ENCODE peak calls at places on chromosomes 16 and 17, in eight cellular contexts. T is fibroblast of lung, F is transverse colon, S is esophagus muscularis mucosa, Y is left ventricle myocardium inferior, X is endothelial cell of umbilical vein, V is A673, Z is tibial nerve. E is an unnamed sample. For H3K9me3, the result is how much of the 10 kb centered on the place peaks cover.

GRCh38 chr17:2453325-2453724 is 52.5 kb upstream of the MNT start:
- DNase-seq in Y (no peak), F (no peak), X (no peak), S (no peak), T (no peak), Z (no peak), V (no peak), E (no peak)

GRCh38 chr16:56948234-56948633 is 13.5 kb upstream of the CETP start:
- DNase-seq in F (no peak), T (no peak), V (no peak), Y (no peak), S (no peak), Z (no peak), X (no peak), E (no peak)

GRCh38 chr16:3681206-3681605 is 26.7 kb downstream of the DNASE1 start:
- DNase-seq in V (no peak), X (no peak), Z (no peak), S (no peak), T (no peak), Y (peak), F (no peak), E (no peak)

GRCh38 chr17:8152112-8152775 is at the start of gene PER1:
- DNase-seq in T (peak), V (peak), X (peak), Z (peak), Y (peak), S (peak), F (peak), E (peak)

GRCh38 chr17:63946440-63947363 is 14.6 kb upstream of the CD79B start:
- DNase-seq in S (no peak), V (peak), Z (peak), X (peak), F (peak), T (peak), Y (no peak), E (peak)

GRCh38 chr16:1296688-1297412 is 12.6 kb upstream of the UBE2I start:
- DNase-seq in V (no peak), T (no peak), S (no peak), Z (no peak), X (peak), Y (no peak), F (peak), E (no peak)

GRCh38 chr17:19383681-19384470 is 3.1 kb downstream of the MFAP4 start:
- DNase-seq in Y (peak), Z (no peak), T (peak), F (no peak), S (no peak), V (no peak), X (no peak), E (no peak)

GRCh38 chr17:14211778-14212177 is 24.9 kb downstream of the CDRT15 start:
- DNase-seq in Y (peak), F (no peak), S (peak), X (no peak), T (no peak), V (no peak), Z (no peak), E (no peak)

GRCh38 chr16:530111-530817 is 2.8 kb downstream of the CAPN15 start:
- DNase-seq in V (no peak), S (no peak), Z (no peak), X (no peak), T (no peak), Y (no peak), F (peak), E (no peak)

GRCh38 chr16:80570106-80570478 is 29.3 kb downstream of the DYNLRB2 start:
- DNase-seq in Z (no peak), T (peak), Y (no peak), S (no peak), F (no peak), V (no peak), X (peak), E (no peak)

GRCh38 chr17:78960945-78961344 is 18.8 kb downstream of the LGALS3BP start:
- DNase-seq in V (no peak), X (no peak), Z (no peak), T (peak), F (peak), Y (peak), S (no peak), E (no peak)

GRCh38 chr16:4271176-4272113 is 1.4 kb downstream of the TFAP4 start:
- DNase-seq in S (peak), X (peak), T (peak), V (peak), Y (peak), F (peak), Z (peak), E (peak)

GRCh38 chr17:67095803-67096202 is 51.4 kb downstream of the CACNG1 start:
- DNase-seq in X (no peak), Z (no peak), T (peak), F (no peak), S (no peak), V (no peak), Y (no peak), E (no peak)

GRCh38 chr17:64778367-64779290 is 116.5 kb upstream of the SMURF2 start:
- DNase-seq in F (peak), X (no peak), T (no peak), Z (no peak), V (peak), Y (peak), S (no peak), E (peak)

GRCh38 chr16:30113711-30114333 is 485 bp upstream of the GDPD3 start:
- DNase-seq in F (no peak), V (no peak), X (no peak), Z (no peak), S (no peak), Y (no peak), T (no peak), E (no peak)

GRCh38 chr17:49994085-49995054 is 654 bp downstream of the DLX3 start:
- DNase-seq in F (no peak), Z (no peak), X (peak), T (no peak), V (no peak), S (no peak), Y (no peak), E (no peak)

GRCh38 chr16:55248494-55248893 is 75.5 kb upstream of the IRX6 start:
- DNase-seq in T (no peak), Z (no peak), X (no peak), V (no peak), F (peak), Y (no peak), S (peak), E (no peak)

GRCh38 chr17:4028436-4028835 is 64.2 kb upstream of the ATP2A3 start:
- DNase-seq in S (no peak), X (no peak), Y (no peak), V (no peak), F (no peak), T (no peak), Z (no peak), E (no peak)
- H3K9me3 ChIP-seq in S (under half), X (under half), Y (under half), V (half or more), F (under half), T (under half), Z (under half), E (under half)

GRCh38 chr16:51916814-51917213 is 630.1 kb downstream of the TOX3 start:
- DNase-seq in X (no peak), Z (no peak), S (peak), F (no peak), V (no peak), Y (no peak), T (no peak), E (no peak)
- H3K9me3 ChIP-seq in X (under half), Z (under half), S (under half), F (under half), V (under half), Y (under half), T (under half), E (under half)

DNA sequence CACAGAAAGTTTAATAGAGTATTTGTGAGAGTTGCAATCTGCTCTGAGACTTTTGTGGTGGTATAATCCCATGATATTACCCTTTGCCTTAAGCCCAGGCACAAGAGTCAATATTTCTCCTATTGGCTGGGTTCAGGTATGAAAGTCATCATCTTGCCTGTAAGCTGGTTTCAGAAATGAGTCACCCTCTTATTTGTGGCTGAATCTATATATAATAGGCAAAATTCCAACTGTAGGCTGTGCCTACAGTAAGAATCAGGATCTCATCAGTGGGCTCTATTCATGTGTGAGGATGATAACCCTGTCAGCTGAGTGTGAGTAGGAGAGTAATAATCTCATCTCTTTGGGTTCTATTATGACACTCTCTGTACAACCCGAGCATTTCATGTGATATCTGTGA is 2103.1 kb downstream of the TP53TG3F start:
- DNase-seq in X (no peak), V (no peak), S (no peak), Z (no peak), Y (no peak), F (no peak), T (no peak), E (no peak)
- H3K9me3 ChIP-seq in X (under half), V (under half), S (under half), Z (under half), Y (under half), F (under half), T (under half), E (under half)

DNA sequence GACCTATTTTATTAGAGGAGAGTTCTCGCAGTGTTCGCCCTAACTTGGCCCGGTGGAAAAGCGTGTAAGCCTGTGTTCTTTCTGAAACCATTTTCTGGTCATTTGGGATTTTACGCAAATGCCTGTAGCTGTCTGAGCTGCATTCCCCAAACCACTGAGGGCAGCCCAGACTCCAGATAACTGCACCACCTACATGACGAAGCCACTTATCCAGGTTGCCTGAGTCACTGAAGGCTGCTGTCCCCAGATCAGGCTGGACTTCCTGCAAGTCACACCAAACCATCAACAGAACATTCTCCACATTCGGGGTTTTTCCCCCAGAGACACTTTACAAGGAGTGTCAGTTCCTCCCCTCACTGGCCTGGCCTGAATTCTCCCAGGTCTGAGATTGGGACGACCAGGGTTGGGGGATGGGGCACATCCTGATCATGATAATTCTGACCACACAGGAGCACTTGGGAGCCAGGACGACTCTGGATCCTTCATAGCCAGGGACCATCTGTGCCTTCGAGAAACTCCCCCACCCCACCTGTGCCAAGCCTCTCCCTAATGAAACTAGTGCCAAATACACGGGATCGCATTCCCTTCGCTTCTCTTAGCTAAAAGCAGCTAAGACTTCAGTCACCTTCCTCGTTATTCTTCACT is 2.3 kb downstream of the RPRML start:
- DNase-seq in Z (no peak), F (no peak), X (no peak), V (no peak), T (no peak), Y (no peak), S (no peak), E (no peak)
- H3K9me3 ChIP-seq in Z (under half), F (under half), X (under half), V (under half), T (under half), Y (under half), S (under half), E (under half)

DNA sequence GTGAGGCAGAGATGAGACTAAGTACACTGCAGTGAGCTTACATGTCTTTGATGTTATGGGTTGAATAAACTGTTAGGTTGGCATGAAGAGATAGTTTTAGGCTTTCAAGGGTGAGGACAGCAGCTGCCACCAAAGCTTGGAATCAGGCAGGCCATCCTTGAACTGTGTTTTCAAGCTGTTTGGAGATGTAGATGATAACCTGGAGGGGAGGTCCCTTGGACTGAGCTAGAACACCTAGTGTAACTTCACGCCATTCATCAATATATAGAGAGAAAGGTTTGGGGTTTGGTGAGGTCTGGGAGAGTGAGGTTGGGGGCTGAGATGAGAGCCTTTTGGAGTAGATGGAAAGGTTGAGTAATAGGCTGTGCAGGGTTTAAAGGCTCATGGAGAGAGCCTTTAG is 2447.0 kb downstream of the TP53TG3F start:
- DNase-seq in X (no peak), Y (no peak), Z (no peak), S (peak), F (no peak), T (no peak), V (no peak), E (no peak)
- H3K9me3 ChIP-seq in X (under half), Y (under half), Z (under half), S (under half), F (under half), T (under half), V (under half), E (under half)

GRCh38 chr17:27086526-27086925 is 207.4 kb upstream of the WSB1 start:
- DNase-seq in X (no peak), Z (no peak), S (no peak), F (no peak), V (no peak), Y (no peak), T (no peak), E (no peak)
- H3K9me3 ChIP-seq in X (under half), Z (under half), S (under half), F (under half), V (under half), Y (under half), T (under half), E (under half)

GRCh38 chr16:35185366-35186044 is 1726.1 kb downstream of the TP53TG3F start:
- DNase-seq in Y (no peak), F (no peak), Z (no peak), V (no peak), S (peak), X (no peak), T (no peak), E (no peak)

GRCh38 chr16:35188288-35189155 is 1729.1 kb downstream of the TP53TG3F start:
- DNase-seq in S (peak), V (no peak), F (no peak), X (no peak), Y (no peak), Z (no peak), T (no peak), E (no peak)

GRCh38 chr16:35184356-35184870 is 1725.0 kb downstream of the TP53TG3F start:
- DNase-seq in Z (no peak), Y (no peak), F (no peak), X (no peak), V (no peak), S (peak), T (no peak), E (no peak)

GRCh38 chr16:35187665-35188225 is 1728.3 kb downstream of the TP53TG3F start:
- DNase-seq in X (no peak), T (no peak), Y (no peak), S (peak), Z (no peak), F (no peak), V (no peak), E (no peak)

DNA sequence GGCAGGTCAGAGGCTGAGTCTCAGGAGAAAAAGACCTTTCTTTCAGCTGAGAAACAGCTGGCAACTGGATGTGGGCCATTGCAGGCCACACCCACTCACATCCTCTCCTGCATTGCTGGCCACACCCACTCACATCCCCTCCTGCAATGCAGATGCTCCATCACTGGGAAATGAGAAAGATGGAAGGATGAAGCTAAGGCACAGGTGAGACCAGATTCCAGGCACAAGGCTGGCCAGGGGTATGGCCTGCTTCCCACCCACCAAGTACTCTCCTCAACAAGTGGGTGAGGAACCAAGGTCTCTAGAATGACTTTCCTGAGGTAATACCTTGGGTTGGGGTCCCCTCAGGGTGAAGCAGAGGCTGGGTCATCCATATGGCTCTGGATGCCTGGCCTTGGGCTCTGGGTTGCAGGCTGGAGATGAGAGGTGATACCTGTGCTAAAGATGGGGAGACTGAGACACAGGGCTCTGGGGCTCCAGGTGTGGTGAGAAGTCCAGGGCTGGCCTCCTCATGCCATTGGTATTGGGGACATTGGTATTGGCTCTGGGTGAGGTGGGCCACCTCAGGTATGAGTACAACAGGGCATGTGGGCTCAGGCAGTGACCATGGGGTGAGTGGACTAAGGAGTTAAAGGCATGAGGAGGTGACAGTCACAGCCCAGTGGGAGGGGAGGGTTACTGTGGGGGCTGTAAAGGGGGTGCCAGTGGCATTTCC is 1726.8 kb downstream of the TP53TG3F start:
- DNase-seq in V (no peak), Z (no peak), T (no peak), S (peak), X (no peak), F (no peak), Y (no peak), E (no peak)
- H3K9me3 ChIP-seq in V (under half), Z (under half), T (under half), S (under half), X (under half), F (under half), Y (under half), E (under half)

GRCh38 chr17:28076138-28076537 is 33.7 kb downstream of the NLK start:
- DNase-seq in Z (no peak), X (no peak), F (no peak), V (no peak), T (no peak), Y (no peak), S (no peak), E (no peak)
- H3K9me3 ChIP-seq in Z (under half), X (under half), F (under half), V (under half), T (under half), Y (under half), S (under half), E (under half)